ENCODE peak calls at places on chromosome 13, in ten cellular contexts. G is PC-3, K is cardiac muscle cell, Y is body of pancreas, O is heart left ventricle, M is lower lobe of right lung, D is spleen, E is left ventricle myocardium inferior, Q is aorta, U is endodermal cell. B is an unnamed sample.

GRCh38 chr13:23321534-23322241 is 111.8 kb downstream of the SACS start:
- DNase-seq in M (no peak), U (no peak), E (peak), K (no peak), Y (no peak), G (peak), O (peak), D (no peak), Q (peak), B (no peak)

GRCh38 chr13:33250594-33250993 is 35.0 kb downstream of the STARD13 start:
- DNase-seq in K (no peak), U (no peak), E (no peak), D (no peak), O (no peak), G (no peak), Q (no peak), Y (no peak), M (no peak), B (no peak)

GRCh38 chr13:28678809-28679208 is 19.9 kb downstream of the POMP start:
- DNase-seq in U (no peak), Y (no peak), E (no peak), G (peak), O (no peak), D (no peak), K (no peak), M (no peak), Q (no peak), B (no peak)

GRCh38 chr13:21075303-21076264 is 14.2 kb upstream of the LATS2 start:
- DNase-seq in M (peak), K (peak), Y (peak), U (peak), G (no peak), Q (peak), D (peak), O (peak), E (peak), B (peak)

GRCh38 chr13:95643814-95644598 is 500 bp downstream of the DZIP1 start:
- DNase-seq in E (peak), G (no peak), Q (peak), U (peak), K (peak), O (no peak), D (peak), M (no peak), Y (peak), B (no peak)

GRCh38 chr13:98797456-98797855 is 45.0 kb upstream of the SLC15A1 start:
- DNase-seq in E (no peak), K (no peak), D (no peak), Q (no peak), G (no peak), U (no peak), M (no peak), Y (no peak), O (no peak), B (no peak)

GRCh38 chr13:106241974-106242373 is 293.5 kb downstream of the EFNB2 start:
- DNase-seq in Q (no peak), O (no peak), U (no peak), E (no peak), Y (no peak), G (no peak), K (no peak), D (no peak), M (no peak), B (no peak)

GRCh38 chr13:33057019-33057785 is 41.0 kb downstream of the KL start:
- DNase-seq in O (peak), M (no peak), U (peak), K (no peak), E (no peak), G (peak), Y (no peak), D (no peak), Q (no peak), B (no peak)

GRCh38 chr13:28744091-28744536 is 25.3 kb upstream of the SLC46A3 start:
- DNase-seq in M (no peak), Y (no peak), G (peak), U (peak), D (no peak), O (peak), Q (no peak), K (no peak), E (no peak), B (no peak)

GRCh38 chr13:59531571-59532091 is 632.1 kb downstream of the DIAPH3 start:
- DNase-seq in G (peak), Y (peak), Q (peak), D (peak), U (peak), O (peak), E (peak), M (peak), K (peak), B (peak)

GRCh38 chr13:19592657-19593175 is 31.4 kb upstream of the TPTE2 start:
- DNase-seq in M (no peak), U (no peak), K (no peak), O (no peak), Q (no peak), D (no peak), Y (no peak), G (no peak), E (no peak), B (no peak)

GRCh38 chr13:111626371-111627305 is 306.2 kb downstream of the TEX29 start:
- DNase-seq in M (no peak), D (no peak), O (no peak), K (no peak), E (peak), Q (no peak), Y (no peak), G (no peak), U (no peak), B (peak)

GRCh38 chr13:20988909-20989735 is 72.3 kb downstream of the LATS2 start:
- DNase-seq in M (no peak), U (no peak), Q (no peak), D (no peak), G (no peak), Y (no peak), E (no peak), K (no peak), O (no peak), B (no peak)

GRCh38 chr13:94256671-94257070 is 222.8 kb downstream of the DCT start:
- DNase-seq in D (no peak), G (no peak), U (no peak), K (no peak), Y (no peak), M (no peak), O (no peak), E (no peak), Q (no peak), B (no peak)

GRCh38 chr13:94950303-94950702 is 238.0 kb upstream of the SOX21 start:
- DNase-seq in Y (no peak), U (peak), D (no peak), Q (no peak), E (no peak), K (no peak), O (no peak), G (no peak), M (no peak), B (no peak)

GRCh38 chr13:112168771-112169170 is 101.8 kb downstream of the SOX1 start:
- DNase-seq in M (no peak), K (no peak), G (no peak), U (peak), E (no peak), Y (no peak), D (no peak), O (no peak), Q (no peak), B (no peak)

GRCh38 chr13:30806784-30807183 is 71.4 kb downstream of the ALOX5AP start:
- DNase-seq in Y (no peak), Q (no peak), K (peak), E (no peak), M (no peak), G (peak), U (no peak), O (no peak), D (no peak), B (no peak)

GRCh38 chr13:108083056-108083455 is 132.3 kb downstream of the LIG4 start:
- DNase-seq in G (peak), K (no peak), Q (no peak), M (no peak), Y (no peak), D (no peak), U (no peak), E (no peak), O (no peak), B (no peak)

GRCh38 chr13:36530050-36530789 is 97.9 kb downstream of the CCNA1 start:
- DNase-seq in M (peak), U (peak), O (no peak), E (no peak), Q (no peak), D (no peak), G (peak), Y (no peak), K (no peak), B (no peak)

GRCh38 chr13:94093652-94094310 is 385.7 kb downstream of the DCT start:
- DNase-seq in U (no peak), O (no peak), M (no peak), K (no peak), D (no peak), E (no peak), Q (no peak), Y (no peak), G (no peak), B (no peak)

GRCh38 chr13:35744566-35745203 is 268.2 kb upstream of the MAB21L1 start:
- DNase-seq in U (no peak), Q (no peak), K (peak), Y (no peak), E (no peak), O (no peak), M (no peak), D (no peak), G (no peak), B (no peak)

GRCh38 chr13:75345191-75345590 is 136.8 kb downstream of the TBC1D4 start:
- DNase-seq in Y (no peak), M (no peak), Q (no peak), G (no peak), K (no peak), O (no peak), D (no peak), E (no peak), U (no peak), B (no peak)

DNA sequence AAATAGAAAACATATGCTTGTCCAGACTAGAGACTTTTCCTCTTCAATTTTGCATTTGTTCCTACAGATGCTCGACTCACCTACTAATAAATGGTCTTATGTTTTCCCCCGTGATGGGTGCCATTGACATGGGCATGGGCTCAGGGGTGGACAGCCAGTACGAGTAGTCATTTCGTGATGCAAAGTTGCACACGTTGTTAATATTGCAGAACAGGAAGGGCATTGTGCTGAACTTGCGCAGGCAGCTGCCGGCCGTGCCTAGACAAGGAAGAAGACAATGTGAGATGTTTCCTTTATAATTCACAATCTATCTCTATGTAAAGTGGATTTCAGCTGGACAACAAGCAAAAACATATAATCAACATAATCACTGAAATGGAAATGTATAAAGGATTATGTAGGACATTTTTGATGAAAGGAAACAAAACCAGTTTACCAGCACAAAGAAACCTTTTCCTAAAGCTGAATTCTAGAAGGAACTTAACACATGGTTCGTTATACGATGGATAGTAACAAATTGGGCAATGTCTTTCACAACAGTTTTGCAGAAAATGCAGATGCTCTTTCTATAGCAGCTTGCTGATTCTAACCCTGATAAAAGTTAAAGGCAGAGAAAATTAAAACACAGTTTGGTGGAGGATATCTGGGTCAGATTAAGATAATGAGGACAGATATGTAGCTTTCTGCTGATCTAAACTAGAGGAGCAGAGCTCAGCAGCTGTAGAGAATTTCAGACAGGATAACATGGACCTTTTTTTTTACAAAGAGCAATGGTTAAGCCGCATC is 145.7 kb downstream of the COL4A1 start:
- DNase-seq in O (no peak), Q (no peak), E (peak), M (peak), D (no peak), Y (no peak), G (no peak), U (peak), K (no peak), B (peak)
- H3K27ac ChIP-seq in O (no peak), Q (no peak), E (peak), M (peak), D (peak), Y (no peak), G (no peak), U (no peak), K (no peak), B (no peak)

GRCh38 chr13:114017028-114017630 is 43.3 kb upstream of the C13orf46 start:
- DNase-seq in D (no peak), Y (no peak), E (no peak), O (peak), Q (peak), U (peak), G (peak), K (no peak), M (no peak), B (no peak)

GRCh38 chr13:114015111-114015551 is 41.3 kb upstream of the C13orf46 start:
- DNase-seq in K (no peak), D (no peak), U (no peak), O (peak), E (no peak), Q (peak), G (no peak), Y (no peak), M (no peak), B (no peak)

GRCh38 chr13:114013952-114014629 is 40.2 kb upstream of the C13orf46 start:
- DNase-seq in K (no peak), M (peak), U (no peak), Y (no peak), D (no peak), G (no peak), O (peak), Q (peak), E (no peak), B (no peak)

GRCh38 chr13:114016321-114017027 is 42.6 kb upstream of the C13orf46 start:
- DNase-seq in D (no peak), E (no peak), G (no peak), K (no peak), Q (peak), M (no peak), Y (no peak), O (peak), U (no peak), B (no peak)

DNA sequence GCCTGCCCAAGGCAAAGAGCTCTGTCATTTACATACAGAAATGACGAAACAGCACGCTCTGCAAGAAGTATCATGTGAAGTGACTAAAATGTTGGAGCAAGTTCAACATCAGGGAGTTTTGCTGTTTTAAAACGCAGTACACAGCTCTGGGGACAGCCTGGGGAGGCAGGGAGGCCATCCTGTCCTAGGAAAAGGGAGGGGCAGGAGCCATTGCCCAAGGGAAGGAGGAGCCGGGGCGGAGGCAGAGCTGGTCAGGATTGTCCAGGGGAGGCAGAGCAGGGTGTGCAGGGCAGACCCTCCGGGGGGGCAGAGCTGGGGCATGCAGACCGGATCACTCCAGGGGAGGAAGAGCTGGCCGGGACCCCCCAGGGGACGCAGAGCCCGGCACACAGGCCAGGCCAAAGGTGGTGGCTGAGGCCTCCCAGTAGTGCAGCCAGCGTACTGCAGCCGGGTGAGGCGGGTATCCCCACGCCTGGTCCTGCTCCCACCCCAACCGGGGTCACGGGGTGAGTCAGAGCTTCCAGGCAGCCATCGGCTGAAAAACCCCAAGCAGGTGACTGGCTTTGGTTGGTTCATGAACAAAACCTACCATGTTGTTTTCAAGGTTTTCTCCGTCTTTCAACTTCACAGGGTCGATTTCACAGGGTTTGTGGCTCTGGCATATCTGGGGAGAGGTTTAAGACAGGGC is 41.9 kb upstream of the C13orf46 start:
- DNase-seq in Y (no peak), U (no peak), M (no peak), G (peak), D (no peak), E (no peak), K (no peak), Q (peak), O (peak), B (no peak)
- H3K27ac ChIP-seq in Y (no peak), U (no peak), M (no peak), G (peak), D (peak), E (peak), K (no peak), Q (no peak), O (peak), B (no peak)

DNA sequence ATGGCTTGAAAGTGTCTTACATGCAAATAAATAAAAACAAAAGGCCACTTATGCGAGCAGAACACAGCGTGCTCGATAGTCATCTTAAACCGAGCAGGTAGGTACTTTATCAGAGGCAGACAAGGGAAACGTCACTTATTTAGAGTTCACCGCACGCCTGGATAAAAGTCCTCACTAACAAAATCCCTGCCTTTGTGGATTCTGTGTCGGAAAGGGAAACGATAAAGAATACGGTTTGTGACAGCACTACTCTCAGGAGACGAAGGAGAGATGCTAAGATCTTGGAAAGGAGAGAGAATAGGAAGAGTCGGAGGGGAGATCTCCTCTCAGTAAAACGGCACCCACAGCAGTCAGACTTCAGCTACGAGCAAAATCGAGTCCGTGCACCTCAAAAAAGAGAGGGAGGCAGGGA is 581 bp downstream of the RCBTB1 start:
- DNase-seq in Q (no peak), K (no peak), U (no peak), D (no peak), Y (no peak), G (peak), O (no peak), M (no peak), E (no peak), B (no peak)
- H3K27ac ChIP-seq in Q (no peak), K (peak), U (no peak), D (peak), Y (peak), G (no peak), O (peak), M (peak), E (peak), B (peak)

GRCh38 chr13:49305824-49306425 is 58.2 kb downstream of the CDADC1 start:
- DNase-seq in G (no peak), E (no peak), O (no peak), M (no peak), Y (no peak), K (no peak), Q (no peak), D (no peak), U (no peak), B (no peak)

GRCh38 chr13:49308977-49309408 is 61.3 kb downstream of the CDADC1 start:
- DNase-seq in Y (peak), G (no peak), Q (no peak), E (no peak), D (no peak), M (no peak), K (no peak), O (peak), U (no peak), B (peak)

GRCh38 chr13:49304763-49305695 is 57.3 kb downstream of the CDADC1 start:
- DNase-seq in M (no peak), D (no peak), K (no peak), O (no peak), E (no peak), Y (no peak), G (no peak), U (no peak), Q (no peak), B (no peak)

GRCh38 chr13:49308104-49308875 is 60.6 kb downstream of the CDADC1 start:
- DNase-seq in O (peak), D (no peak), Q (peak), K (no peak), M (peak), E (peak), U (no peak), G (no peak), Y (peak), B (no peak)

DNA sequence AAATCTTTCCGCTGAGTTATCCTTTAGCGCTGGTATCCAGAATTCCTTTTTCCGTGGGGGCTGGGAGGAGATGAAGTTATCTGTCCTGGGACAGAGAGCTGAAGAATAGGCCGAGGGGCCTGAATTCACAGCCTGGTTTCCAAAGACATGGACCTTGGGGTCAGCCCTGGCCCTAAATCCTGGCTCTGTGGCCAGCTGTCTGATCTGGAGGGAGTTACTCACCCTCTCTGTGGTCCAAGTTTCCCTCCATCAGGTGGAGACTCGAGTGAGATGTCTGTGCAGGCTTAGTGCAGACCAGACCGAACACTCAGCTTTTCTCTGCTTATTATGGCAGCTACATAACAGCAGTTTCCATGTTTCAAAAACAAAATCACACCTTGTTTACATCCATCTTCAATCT is 59.6 kb downstream of the CDADC1 start:
- DNase-seq in Q (no peak), U (no peak), M (no peak), D (no peak), E (no peak), G (no peak), Y (no peak), O (peak), K (no peak), B (no peak)
- H3K27ac ChIP-seq in Q (no peak), U (no peak), M (peak), D (peak), E (peak), G (no peak), Y (peak), O (peak), K (no peak), B (no peak)

DNA sequence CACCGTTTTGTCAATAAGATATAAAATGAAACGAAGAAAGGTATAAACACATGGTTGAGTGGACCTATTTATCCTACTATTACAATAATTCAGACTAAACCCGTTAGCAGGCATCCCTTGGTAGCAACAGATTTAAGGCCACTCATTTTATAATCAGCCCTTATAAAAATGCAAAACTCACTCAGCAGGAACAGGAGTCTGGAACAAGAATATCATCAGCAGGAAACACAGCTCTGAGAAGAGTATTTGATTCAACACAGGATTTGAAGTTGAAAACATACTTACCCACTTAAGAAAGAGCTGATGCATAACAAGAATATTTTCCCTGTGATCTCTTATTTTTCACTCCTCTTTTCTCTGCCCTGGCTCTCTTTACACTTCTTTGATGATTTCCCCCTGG is 1722.6 kb downstream of the SLITRK5 start:
- DNase-seq in K (no peak), E (no peak), U (no peak), Q (no peak), O (no peak), M (no peak), Y (no peak), D (no peak), G (no peak), B (no peak)
- H3K27ac ChIP-seq in K (no peak), E (no peak), U (no peak), Q (no peak), O (no peak), M (no peak), Y (no peak), D (no peak), G (no peak), B (no peak)

DNA sequence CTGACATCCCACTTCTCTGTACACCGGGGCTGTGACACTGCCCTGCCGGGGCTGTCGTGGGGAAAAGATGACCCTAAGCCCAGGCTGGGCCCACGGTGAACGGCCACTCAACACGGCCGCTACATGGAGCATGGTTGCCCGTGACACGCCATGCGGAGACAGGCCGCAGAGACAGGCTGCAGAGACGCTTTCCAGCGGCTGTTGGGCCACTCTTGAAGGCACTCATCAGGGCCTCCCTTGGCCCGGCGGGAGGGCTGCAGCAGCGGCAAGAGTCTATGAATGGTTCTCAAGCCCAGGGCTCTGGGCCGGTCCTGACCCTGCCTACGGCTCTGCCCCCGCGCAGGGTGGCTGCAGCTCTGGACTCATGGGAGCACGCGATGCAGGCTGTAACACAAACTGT is 22.1 kb downstream of the ADPRHL1 start:
- DNase-seq in Q (no peak), G (no peak), U (no peak), K (no peak), D (no peak), E (no peak), O (peak), M (no peak), Y (no peak), B (no peak)
- H3K27ac ChIP-seq in Q (no peak), G (no peak), U (no peak), K (no peak), D (no peak), E (peak), O (peak), M (no peak), Y (no peak), B (no peak)

B was measured in right lobe of liver.